ENCODE peak calls at places on chromosomes 13 and 19, in eight cellular contexts. G, Q, W, X, N, H, S and P are unnamed samples. For H3K36me3, the result is how much of the 10 kb centered on the place peaks cover.

GRCh38 chr19:53511933-53512374 is 26.0 kb upstream of the ZNF331 start:
- DNase-seq in W (peak), S (peak), H (peak), Q (peak), G (peak), X (peak), N (no peak), P (peak)

GRCh38 chr13:21075303-21076264 is 14.2 kb upstream of the LATS2 start:
- DNase-seq in S (no peak), W (peak), X (peak), H (peak), N (no peak), G (no peak), Q (no peak), P (no peak)

GRCh38 chr19:5001547-5002131 is 32.7 kb downstream of the KDM4B start:
- DNase-seq in Q (peak), W (no peak), N (no peak), G (no peak), H (no peak), X (no peak), S (no peak), P (no peak)

GRCh38 chr13:94967183-94968039 is 255.1 kb upstream of the SOX21 start:
- DNase-seq in H (no peak), Q (no peak), X (no peak), N (no peak), G (no peak), W (no peak), S (no peak), P (peak)

GRCh38 chr13:49869514-49869913 is 66.6 kb downstream of the SPRYD7 start:
- DNase-seq in N (no peak), G (no peak), S (no peak), H (no peak), Q (peak), W (no peak), X (no peak), P (no peak)

GRCh38 chr13:32917504-32917903 is 98.7 kb upstream of the KL start:
- DNase-seq in X (no peak), N (no peak), H (no peak), G (no peak), S (no peak), Q (no peak), W (no peak), P (no peak)

GRCh38 chr19:6229216-6229913 is 50.4 kb downstream of the MLLT1 start:
- DNase-seq in N (no peak), H (peak), G (no peak), W (peak), X (no peak), Q (no peak), S (no peak), P (peak)

GRCh38 chr13:59391696-59392095 is 772.0 kb downstream of the DIAPH3 start:
- DNase-seq in X (no peak), Q (peak), H (peak), G (peak), S (peak), N (no peak), W (no peak), P (no peak)

GRCh38 chr19:277581-278165 is 13.5 kb downstream of the PLPP2 start:
- DNase-seq in N (no peak), S (no peak), Q (no peak), H (no peak), X (no peak), G (no peak), W (no peak), P (no peak)

GRCh38 chr19:18013621-18014111 is 5.7 kb downstream of the ARRDC2 start:
- DNase-seq in S (no peak), G (no peak), N (no peak), Q (peak), H (no peak), W (no peak), X (no peak), P (no peak)

GRCh38 chr19:18014197-18014596 is 6.2 kb downstream of the ARRDC2 start:
- DNase-seq in X (no peak), W (no peak), H (no peak), S (no peak), Q (no peak), G (no peak), N (no peak), P (no peak)

GRCh38 chr19:18010149-18010548 is 2.2 kb downstream of the ARRDC2 start:
- DNase-seq in W (no peak), S (no peak), G (no peak), X (no peak), N (no peak), Q (no peak), H (no peak), P (no peak)

GRCh38 chr19:18009412-18010066 is 1.6 kb downstream of the ARRDC2 start:
- DNase-seq in W (no peak), H (no peak), Q (no peak), G (no peak), N (no peak), X (no peak), S (no peak), P (no peak)

DNA sequence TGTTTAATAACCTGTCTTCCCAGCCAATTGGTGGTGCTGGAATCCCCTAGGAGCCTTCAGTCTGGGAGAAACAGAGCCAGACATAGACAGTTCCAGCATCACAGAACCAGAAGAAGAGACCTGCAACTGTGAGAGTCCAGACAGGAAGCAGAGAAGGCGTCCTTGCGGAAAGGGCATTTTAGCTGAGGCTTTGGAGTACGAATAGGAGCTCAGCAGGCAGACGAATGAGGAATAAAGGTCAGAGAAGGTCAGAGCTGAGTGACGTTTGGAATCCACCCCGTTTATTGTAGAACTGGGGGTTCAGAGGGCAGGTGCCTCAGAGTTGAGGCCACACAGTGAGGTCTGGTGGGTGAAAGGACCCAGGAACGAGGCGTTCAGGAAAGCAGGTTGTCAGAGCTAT is 5.2 kb downstream of the ARRDC2 start:
- DNase-seq in X (no peak), W (no peak), G (no peak), N (no peak), Q (no peak), H (no peak), S (no peak), P (no peak)
- TF ChIP-seq CTCF in X (no peak), W (no peak), G (no peak), N (no peak), Q (no peak), H (no peak), S (no peak), P (no peak)

DNA sequence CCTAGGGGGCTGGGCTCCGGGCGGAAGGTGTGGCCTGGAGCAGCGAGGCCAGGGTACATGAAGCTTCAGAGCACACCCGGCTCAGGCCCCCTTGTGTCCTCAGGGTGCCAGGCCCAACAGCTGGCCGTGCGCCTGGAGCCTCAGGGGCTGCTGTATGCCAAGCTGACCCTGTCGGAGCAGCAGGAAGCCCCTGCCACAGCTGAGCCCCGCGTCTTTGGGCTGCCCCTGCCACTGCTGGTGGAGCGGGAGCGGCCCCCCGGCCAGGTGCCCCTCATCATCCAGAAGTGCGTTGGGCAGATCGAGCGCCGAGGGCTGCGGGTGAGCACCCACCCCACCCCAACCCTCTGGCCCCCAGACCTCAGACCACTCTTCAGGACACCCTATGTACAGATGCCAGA is 3.2 kb downstream of the SYDE1 start:
- DNase-seq in W (no peak), Q (no peak), G (no peak), H (no peak), S (no peak), X (no peak), N (no peak), P (no peak)
- H3K36me3 ChIP-seq in W (under half), Q (under half), G (under half), H (half or more), S (under half), X (under half), N (under half), P (under half)

GRCh38 chr19:58218899-58219298 is 9.8 kb upstream of the ZNF544 start:
- DNase-seq in N (no peak), X (no peak), W (no peak), Q (peak), S (no peak), G (no peak), H (no peak), P (no peak)
- TF ChIP-seq CTCF in N (no peak), X (no peak), W (peak), Q (no peak), S (no peak), G (no peak), H (peak), P (peak)

DNA sequence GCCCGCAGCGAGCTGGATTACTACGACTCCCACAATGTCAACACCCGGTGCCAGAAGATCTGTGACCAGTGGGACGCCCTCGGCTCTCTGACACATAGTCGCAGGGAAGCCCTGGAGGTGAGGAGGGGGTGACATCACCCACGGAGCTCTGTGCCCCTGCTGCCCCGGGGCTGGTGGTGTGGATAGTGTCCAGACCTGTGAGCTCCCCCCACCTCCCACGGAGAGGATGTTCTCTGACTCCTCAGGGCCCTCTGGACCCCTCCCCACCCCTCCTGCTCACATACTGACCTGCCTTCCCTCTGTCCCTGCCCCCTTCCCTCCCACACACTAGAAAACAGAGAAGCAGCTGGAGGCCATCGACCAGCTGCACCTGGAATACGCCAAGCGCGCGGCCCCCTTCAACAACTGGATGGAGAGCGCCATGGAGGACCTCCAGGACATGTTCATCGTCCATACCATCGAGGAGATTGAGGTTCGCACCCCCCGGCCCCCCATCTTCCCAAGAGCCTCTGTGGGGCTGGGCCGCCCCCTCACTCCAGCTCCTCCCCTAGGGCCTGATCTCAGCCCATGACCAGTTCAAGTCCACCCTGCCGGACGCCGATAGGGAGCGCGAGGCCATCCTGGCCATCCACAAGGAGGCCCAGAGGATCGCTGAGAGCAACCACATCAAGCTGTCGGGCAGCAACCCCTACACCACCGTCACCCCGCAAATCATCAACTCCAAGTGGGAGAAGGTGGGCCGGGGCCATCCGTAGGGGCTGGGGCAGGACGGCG is 20.5 kb downstream of the CAPN12 start:
- DNase-seq in G (no peak), S (no peak), Q (no peak), X (peak), N (no peak), W (no peak), H (no peak), P (no peak)
- H3K36me3 ChIP-seq in G (half or more), S (half or more), Q (under half), X (half or more), N (half or more), W (half or more), H (half or more), P (half or more)

GRCh38 chr13:102940143-102940542 is 94.3 kb downstream of the ERCC5 start:
- DNase-seq in Q (no peak), W (no peak), X (no peak), G (no peak), S (no peak), N (no peak), H (no peak), P (no peak)
- TF ChIP-seq CTCF in Q (no peak), W (no peak), X (no peak), G (no peak), S (no peak), N (no peak), H (no peak), P (no peak)

DNA sequence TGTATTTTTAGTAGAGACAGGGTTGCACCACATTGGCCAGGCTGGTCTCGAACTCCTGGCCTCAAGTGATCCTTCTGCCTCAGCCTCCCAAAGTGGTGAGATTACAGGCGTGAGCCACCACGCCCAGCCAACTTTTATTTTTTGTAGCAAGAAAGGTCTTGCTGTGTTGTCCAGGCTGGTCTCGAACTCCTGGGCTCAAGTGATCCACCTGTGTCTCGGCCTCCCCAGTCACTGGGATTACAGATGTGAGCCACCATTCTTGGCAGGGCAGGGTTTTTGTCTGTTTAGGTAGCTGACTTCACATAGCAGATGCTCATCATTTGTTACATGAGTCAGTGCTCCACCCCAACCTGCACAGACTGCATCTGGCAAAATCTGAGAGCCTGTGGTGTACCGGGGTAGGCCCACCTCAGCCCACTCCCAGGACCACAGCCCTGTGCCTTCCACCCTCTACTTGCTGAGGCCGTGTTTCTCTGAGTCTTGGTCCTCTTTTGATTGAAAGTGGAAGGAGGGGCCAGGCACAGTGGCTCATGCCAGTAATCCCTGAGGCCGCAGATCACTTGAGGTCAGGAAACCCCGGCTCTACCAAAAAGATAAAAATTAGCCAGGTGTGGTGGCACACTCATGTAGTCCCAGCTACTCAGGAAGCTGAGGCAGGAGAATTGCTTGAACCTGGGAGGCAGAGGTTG is 4.2 kb upstream of the TNPO2 start:
- DNase-seq in N (no peak), X (no peak), S (no peak), Q (no peak), W (no peak), G (no peak), H (no peak), P (no peak)
- H3K36me3 ChIP-seq in N (under half), X (under half), S (under half), Q (under half), W (under half), G (under half), H (under half), P (under half)

DNA sequence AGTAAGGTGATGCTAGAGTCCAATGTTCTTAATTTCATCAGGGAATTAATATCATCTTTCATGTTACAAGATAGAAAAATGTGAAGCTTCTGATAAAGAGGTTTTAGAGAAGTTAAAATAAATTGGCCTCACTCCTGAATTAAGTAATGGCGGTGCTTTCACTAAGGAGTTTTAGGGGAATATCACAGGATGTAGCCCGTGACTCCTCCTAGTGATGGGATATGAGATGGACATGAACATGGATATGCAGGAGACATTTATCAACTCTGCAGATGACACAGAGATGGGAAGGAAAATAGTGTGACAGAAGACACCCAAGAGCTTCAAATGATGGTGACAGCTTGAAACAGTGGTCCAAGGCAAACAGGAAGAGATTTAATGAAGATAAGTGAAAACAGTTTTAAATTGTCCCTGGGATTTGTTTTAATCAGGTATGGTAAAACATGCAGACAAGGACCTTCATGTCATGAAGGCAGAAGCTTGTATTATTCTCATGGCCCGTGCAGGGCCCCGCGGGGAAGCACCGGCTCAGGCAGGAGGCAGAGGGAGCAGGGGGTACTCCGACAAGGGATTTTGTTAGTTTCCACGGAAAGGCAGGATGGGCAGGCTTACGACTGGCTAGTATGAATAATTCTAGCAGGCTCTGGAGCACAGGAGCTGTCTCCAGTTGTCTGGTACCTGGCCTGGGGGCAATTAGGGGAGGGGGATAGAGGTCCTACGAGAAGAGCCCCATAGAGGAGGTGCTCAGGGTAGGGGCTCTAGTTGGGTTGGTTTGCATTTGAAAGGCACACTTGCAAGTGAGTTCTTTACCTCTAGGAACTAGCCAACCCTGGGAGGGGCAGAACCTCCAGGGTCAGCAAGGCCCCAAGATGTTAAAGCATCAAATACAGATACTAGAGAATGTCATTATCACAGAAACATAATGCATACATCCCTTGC is 38.7 kb upstream of the FARP1 start:
- DNase-seq in N (no peak), W (no peak), G (no peak), H (no peak), X (no peak), S (no peak), Q (peak), P (no peak)
- TF ChIP-seq CTCF in N (no peak), W (no peak), G (no peak), H (no peak), X (no peak), S (no peak), Q (peak), P (no peak)

GRCh38 chr19:3204646-3205275 is 19.0 kb downstream of the NCLN start:
- DNase-seq in W (no peak), G (no peak), S (no peak), X (no peak), N (no peak), Q (no peak), H (no peak), P (no peak)

GRCh38 chr19:3206216-3206953 is 18.1 kb upstream of the CELF5 start:
- DNase-seq in G (no peak), W (no peak), Q (no peak), X (no peak), N (no peak), S (no peak), H (no peak), P (no peak)

GRCh38 chr19:3202346-3202745 is 16.6 kb downstream of the NCLN start:
- DNase-seq in X (no peak), H (no peak), W (no peak), G (no peak), S (no peak), Q (no peak), N (no peak), P (peak)

GRCh38 chr19:3201911-3202310 is 16.2 kb downstream of the NCLN start:
- DNase-seq in H (no peak), N (no peak), G (no peak), Q (no peak), X (no peak), W (no peak), S (no peak), P (no peak)

DNA sequence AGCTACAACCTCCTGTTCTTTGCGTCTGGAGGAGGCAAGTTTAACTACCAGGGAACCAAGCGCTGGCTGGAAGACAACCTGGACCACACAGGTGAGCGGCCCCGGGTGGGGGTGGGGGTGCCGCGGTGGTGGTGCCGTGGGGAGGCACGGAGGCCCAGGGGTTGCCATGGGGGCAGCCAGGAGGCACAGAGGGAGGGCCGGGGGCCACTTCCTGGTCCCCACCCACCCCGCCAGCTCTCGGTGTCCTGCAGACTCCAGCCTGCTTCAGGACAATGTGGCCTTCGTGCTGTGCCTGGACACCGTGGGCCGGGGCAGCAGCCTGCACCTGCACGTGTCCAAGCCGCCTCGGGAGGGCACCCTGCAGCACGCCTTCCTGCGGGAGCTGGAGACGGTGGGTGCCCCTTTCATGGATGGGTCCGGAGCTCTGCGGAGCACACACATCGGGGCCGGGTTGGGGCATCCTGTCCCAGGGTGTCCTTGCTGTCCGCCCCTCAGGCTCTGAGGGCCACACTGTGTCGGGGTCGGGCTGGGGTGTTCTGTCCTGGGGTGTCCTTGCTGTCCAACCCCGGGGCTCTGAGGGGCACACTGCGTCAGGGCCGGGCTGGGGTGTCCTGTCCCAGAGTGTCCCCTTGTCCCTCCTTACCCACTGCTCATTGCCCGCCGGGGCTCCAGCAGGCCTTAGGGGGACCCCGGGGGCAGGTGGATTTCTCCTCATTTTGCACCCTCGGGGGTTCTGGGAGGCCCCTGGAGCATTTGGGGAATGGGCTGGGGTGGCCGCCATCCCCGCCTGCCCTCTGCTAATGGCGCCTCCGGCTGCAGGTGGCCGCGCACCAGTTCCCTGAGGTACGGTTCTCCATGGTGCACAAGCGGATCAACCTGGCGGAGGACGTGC is 18.3 kb downstream of the NCLN start:
- DNase-seq in S (no peak), W (no peak), X (no peak), H (no peak), N (no peak), G (no peak), Q (no peak), P (no peak)
- H3K36me3 ChIP-seq in S (under half), W (under half), X (under half), H (under half), N (under half), G (under half), Q (under half), P (under half)

DNA sequence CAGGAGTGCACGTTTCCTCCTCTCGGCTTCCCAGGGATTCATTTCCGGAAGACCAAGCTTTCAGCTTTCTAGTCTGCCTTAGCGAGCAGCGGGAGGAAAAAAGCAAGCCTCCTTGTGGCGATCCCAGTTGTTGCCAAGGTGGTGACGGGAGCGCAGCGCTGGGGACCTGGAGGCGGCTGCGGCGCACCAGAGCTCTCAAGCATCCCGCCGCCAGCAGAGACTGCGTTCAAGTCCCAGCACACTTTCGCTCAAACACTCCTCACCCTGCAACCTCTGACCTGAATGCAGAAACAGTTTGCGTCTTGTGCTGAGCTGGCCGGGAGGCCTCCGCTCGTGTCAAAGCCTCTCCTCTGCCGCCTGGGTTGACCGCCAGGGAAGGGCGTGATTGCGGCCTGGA is 4.9 kb downstream of the GSX1 start:
- DNase-seq in X (no peak), G (no peak), W (no peak), Q (no peak), H (no peak), N (no peak), S (no peak), P (no peak)
- TF ChIP-seq CTCF in X (no peak), G (no peak), W (no peak), Q (no peak), H (no peak), N (no peak), S (no peak), P (no peak)

GRCh38 chr19:38837304-38837626 is 5.7 kb upstream of the ECH1 start:
- DNase-seq in Q (no peak), N (no peak), S (no peak), X (no peak), W (no peak), H (peak), G (no peak), P (no peak)
- H3K36me3 ChIP-seq in Q (under half), N (half or more), S (half or more), X (half or more), W (half or more), H (half or more), G (half or more), P (half or more)